ENCODE peak calls at places on chromosomes 1 and 21, in nine cellular contexts. S is CD8-positive, alpha-beta T cell; Y is IMR-90; Z is psoas muscle; B is PC-9; A is tibial artery; C is HCT116; V is mammary epithelial cell; I is Peyer's patch. X is an unnamed sample.

GRCh38 chr1:29062157-29062942 is 61.4 kb downstream of the TMEM200B start:
- DNase-seq in S (no peak), Y (no peak), Z (no peak), B (no peak), A (no peak), C (no peak), V (no peak), I (no peak), X (no peak)

GRCh38 chr1:45583666-45584350 is at the start of gene NASP:
- DNase-seq in S (peak; percentile 88), Y (peak; percentile 68), Z (peak; percentile 93), B (peak; percentile 95), A (peak; percentile 93), C (peak; percentile 63), V (peak; percentile 83), I (peak; percentile 91), X (peak; percentile 65)

GRCh38 chr21:39837861-39838359 is 29.3 kb upstream of the PCP4 start:
- DNase-seq in S (no peak), Y (no peak), Z (no peak), B (no peak), A (no peak), C (no peak), V (no peak), I (no peak), X (no peak)

GRCh38 chr1:182962554-182963115 is 9.7 kb upstream of the SHCBP1L start:
- DNase-seq in S (no peak), Y (peak; percentile 90), Z (peak; percentile 88), B (peak; percentile 70), A (peak; percentile 88), C (peak; percentile 79), V (peak; percentile 88), I (peak; percentile 39), X (peak; percentile 63)

GRCh38 chr1:7575041-7575400 is 196.1 kb upstream of the VAMP3 start:
- DNase-seq in S (no peak), Y (no peak), Z (no peak), B (no peak), A (no peak), C (no peak), V (no peak), I (no peak), X (no peak)

GRCh38 chr21:35045539-35046222 is 3.4 kb downstream of the RUNX1 start:
- DNase-seq in S (peak; percentile 72), Y (no peak), Z (no peak), B (no peak), A (no peak), C (no peak), V (no peak), I (no peak), X (no peak)

GRCh38 chr1:42477775-42478174 is 14.7 kb downstream of the CCDC30 start:
- DNase-seq in S (no peak), Y (no peak), Z (no peak), B (no peak), A (no peak), C (no peak), V (no peak), I (no peak), X (no peak)

GRCh38 chr1:51170342-51170741 is 65.7 kb upstream of the RNF11 start:
- DNase-seq in S (no peak), Y (peak; percentile 47), Z (no peak), B (no peak), A (no peak), C (no peak), V (peak; percentile 87), I (no peak), X (no peak)

GRCh38 chr1:53014791-53015507 is 47.1 kb upstream of the PODN start:
- DNase-seq in S (peak; percentile 87), Y (peak; percentile 91), Z (peak; percentile 65), B (peak; percentile 76), A (peak; percentile 81), C (peak; percentile 86), V (peak; percentile 90), I (peak; percentile 80), X (peak; percentile 78)

GRCh38 chr1:209622841-209623829 is 29.1 kb downstream of the LAMB3 start:
- DNase-seq in S (no peak), Y (no peak), Z (no peak), B (no peak), A (no peak), C (no peak), V (no peak), I (no peak), X (no peak)

GRCh38 chr1:187638733-187639132 is 810.0 kb downstream of the PLA2G4A start:
- DNase-seq in S (no peak), Y (no peak), Z (no peak), B (no peak), A (no peak), C (no peak), V (no peak), I (no peak), X (no peak)

GRCh38 chr1:57947471-57947870 is 523.6 kb upstream of the DAB1 start:
- DNase-seq in S (no peak), Y (no peak), Z (no peak), B (no peak), A (no peak), C (no peak), V (no peak), I (no peak), X (no peak)

DNA sequence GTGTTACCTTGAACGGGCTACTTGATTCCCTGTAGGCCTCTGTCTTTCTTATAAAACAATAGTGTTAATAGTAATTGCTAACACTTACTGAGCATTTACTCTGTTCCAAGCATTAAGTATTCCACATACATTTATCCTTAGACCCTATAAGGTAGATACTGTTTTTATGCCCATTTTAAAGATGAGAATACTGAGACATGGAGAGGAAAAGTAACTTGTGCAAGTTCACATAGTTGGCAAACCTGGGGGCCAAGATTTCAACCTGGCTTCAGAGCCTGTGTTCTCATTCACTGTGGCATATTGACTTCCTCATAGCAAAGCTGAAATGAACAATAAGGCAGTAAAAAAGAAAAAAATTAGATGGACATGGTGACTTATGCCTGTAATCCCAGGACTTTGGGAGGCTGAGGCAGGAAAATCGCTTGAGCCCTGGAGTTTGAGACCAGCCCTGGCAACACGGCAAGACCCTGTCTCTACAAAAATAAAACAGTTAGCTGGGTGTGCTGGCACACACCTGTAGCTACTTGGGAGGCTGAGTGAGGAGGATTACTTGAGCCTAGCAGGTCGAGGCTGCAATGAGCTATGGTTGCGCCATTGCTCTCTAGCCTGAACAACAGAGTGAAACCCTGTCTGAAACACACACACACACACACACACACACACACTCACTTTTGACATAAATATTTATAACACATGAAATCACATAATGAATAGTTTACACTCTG is 19.6 kb upstream of the HMGN2 start:
- DNase-seq in S (no peak), Y (peak; percentile 21), Z (no peak), B (no peak), A (no peak), C (no peak), V (no peak), I (no peak), X (no peak)
- H3K36me3 ChIP-seq in S (peaks cover 5% of the 10 kb centered on the region), Y (peaks cover 40% of the 10 kb centered on the region), Z (no peaks in the 10 kb centered on the region), B (no peaks in the 10 kb centered on the region), A (peaks cover 47% of the 10 kb centered on the region), C (peaks cover 16% of the 10 kb centered on the region), V (peaks cover 13% of the 10 kb centered on the region), I (no peaks in the 10 kb centered on the region), X (peaks cover 3% of the 10 kb centered on the region)

GRCh38 chr1:37394574-37395464 is 79.6 kb upstream of the ZC3H12A start:
- DNase-seq in S (no peak), Y (no peak), Z (no peak), B (no peak), A (no peak), C (peak; percentile 60), V (no peak), I (no peak), X (no peak)
- H3K36me3 ChIP-seq in S (no peaks in the 10 kb centered on the region), Y (no peaks in the 10 kb centered on the region), Z (no peaks in the 10 kb centered on the region), B (no peaks in the 10 kb centered on the region), A (no peaks in the 10 kb centered on the region), C (no peaks in the 10 kb centered on the region), V (no peaks in the 10 kb centered on the region), I (no peaks in the 10 kb centered on the region), X (no peaks in the 10 kb centered on the region)

GRCh38 chr21:45476582-45476981 is 65.7 kb downstream of the SLC19A1 start:
- DNase-seq in S (no peak), Y (no peak), Z (no peak), B (no peak), A (no peak), C (no peak), V (no peak), I (no peak), X (no peak)
- H3K36me3 ChIP-seq in S (no peaks in the 10 kb centered on the region), Y (peaks cover 68% of the 10 kb centered on the region), Z (no peaks in the 10 kb centered on the region), B (no peaks in the 10 kb centered on the region), A (peaks cover 59% of the 10 kb centered on the region), C (no peaks in the 10 kb centered on the region), V (peaks cover 10% of the 10 kb centered on the region), I (no peaks in the 10 kb centered on the region), X (no peaks in the 10 kb centered on the region)

GRCh38 chr1:232978091-232978634 is 27.8 kb downstream of the NTPCR start:
- DNase-seq in S (no peak), Y (peak; percentile 52), Z (no peak), B (no peak), A (no peak), C (no peak), V (no peak), I (no peak), X (no peak)
- H3K36me3 ChIP-seq in S (peaks cover 2% of the 10 kb centered on the region), Y (peaks cover 12% of the 10 kb centered on the region), Z (no peaks in the 10 kb centered on the region), B (peaks cover 19% of the 10 kb centered on the region), A (peaks cover 34% of the 10 kb centered on the region), C (no peaks in the 10 kb centered on the region), V (peaks cover 4% of the 10 kb centered on the region), I (no peaks in the 10 kb centered on the region), X (peaks cover 17% of the 10 kb centered on the region)

GRCh38 chr1:208194944-208195343 is 49.2 kb downstream of the PLXNA2 start:
- DNase-seq in S (no peak), Y (no peak), Z (no peak), B (no peak), A (no peak), C (no peak), V (no peak), I (no peak), X (no peak)
- H3K36me3 ChIP-seq in S (no peaks in the 10 kb centered on the region), Y (no peaks in the 10 kb centered on the region), Z (no peaks in the 10 kb centered on the region), B (peaks cover 5% of the 10 kb centered on the region), A (no peaks in the 10 kb centered on the region), C (no peaks in the 10 kb centered on the region), V (peaks cover 12% of the 10 kb centered on the region), I (no peaks in the 10 kb centered on the region), X (no peaks in the 10 kb centered on the region)

GRCh38 chr1:154923695-154924094 is 12.8 kb downstream of the PMVK start:
- DNase-seq in S (no peak), Y (no peak), Z (no peak), B (no peak), A (no peak), C (no peak), V (no peak), I (no peak), X (no peak)
- H3K36me3 ChIP-seq in S (peaks cover 21% of the 10 kb centered on the region), Y (peaks cover 22% of the 10 kb centered on the region), Z (peaks cover 6% of the 10 kb centered on the region), B (peaks cover 4% of the 10 kb centered on the region), A (peaks cover 44% of the 10 kb centered on the region), C (no peaks in the 10 kb centered on the region), V (peaks cover under 1% of the 10 kb centered on the region), I (no peaks in the 10 kb centered on the region), X (peaks cover 31% of the 10 kb centered on the region)